ENCODE peak calls at places on chromosomes 7 and 10, in eight cellular contexts. One of them, this sample, is unnamed. For H3K4me1, the result is how much of the 10 kb centered on the place peaks cover.

GRCh38 chr7:127392182-127392565 is 334 bp downstream of the ZNF800 start:
- DNase-seq in tibial artery: peak
- DNase-seq in cardiac muscle cell: peak
- DNase-seq in neuronal stem cell: no peak
- DNase-seq in hepatocyte: peak
- DNase-seq in GM23248: peak
- DNase-seq in left lung: peak
- DNase-seq in lower lobe of right lung: peak
- DNase-seq in this sample: no peak

GRCh38 chr10:125208854-125209545 is 48.6 kb upstream of the CTBP2 start:
- DNase-seq in lower lobe of right lung: no peak
- DNase-seq in hepatocyte: no peak
- DNase-seq in neuronal stem cell: no peak
- DNase-seq in tibial artery: no peak
- DNase-seq in left lung: no peak
- DNase-seq in cardiac muscle cell: no peak
- DNase-seq in GM23248: no peak
- DNase-seq in this sample: no peak

GRCh38 chr7:116630932-116631449 is 41.0 kb upstream of the MET start:
- DNase-seq in cardiac muscle cell: no peak
- DNase-seq in hepatocyte: peak
- DNase-seq in neuronal stem cell: no peak
- DNase-seq in GM23248: peak
- DNase-seq in tibial artery: peak
- DNase-seq in left lung: peak
- DNase-seq in lower lobe of right lung: peak
- DNase-seq in this sample: peak

GRCh38 chr10:104253576-104254410 is 899 bp upstream of the GSTO1 start:
- DNase-seq in lower lobe of right lung: no peak
- DNase-seq in GM23248: peak
- DNase-seq in cardiac muscle cell: no peak
- DNase-seq in tibial artery: no peak
- DNase-seq in left lung: no peak
- DNase-seq in neuronal stem cell: no peak
- DNase-seq in hepatocyte: no peak
- DNase-seq in this sample: no peak

GRCh38 chr10:119421887-119422684 is 120.4 kb downstream of the RGS10 start:
- DNase-seq in hepatocyte: no peak
- DNase-seq in tibial artery: no peak
- DNase-seq in cardiac muscle cell: no peak
- DNase-seq in left lung: peak
- DNase-seq in lower lobe of right lung: no peak
- DNase-seq in GM23248: peak
- DNase-seq in neuronal stem cell: no peak
- DNase-seq in this sample: peak

GRCh38 chr10:97611473-97611872 is 21.8 kb downstream of the MORN4 start:
- DNase-seq in left lung: no peak
- DNase-seq in GM23248: no peak
- DNase-seq in neuronal stem cell: no peak
- DNase-seq in lower lobe of right lung: no peak
- DNase-seq in hepatocyte: no peak
- DNase-seq in tibial artery: no peak
- DNase-seq in cardiac muscle cell: no peak
- DNase-seq in this sample: no peak

GRCh38 chr7:87785368-87785995 is 90.7 kb downstream of the SLC25A40 start:
- DNase-seq in lower lobe of right lung: no peak
- DNase-seq in neuronal stem cell: no peak
- DNase-seq in GM23248: no peak
- DNase-seq in hepatocyte: no peak
- DNase-seq in tibial artery: no peak
- DNase-seq in left lung: peak
- DNase-seq in cardiac muscle cell: no peak
- DNase-seq in this sample: peak

GRCh38 chr7:144622751-144623150 is 213.1 kb downstream of the TPK1 start:
- DNase-seq in neuronal stem cell: no peak
- DNase-seq in left lung: no peak
- DNase-seq in GM23248: no peak
- DNase-seq in tibial artery: no peak
- DNase-seq in cardiac muscle cell: no peak
- DNase-seq in lower lobe of right lung: no peak
- DNase-seq in hepatocyte: no peak
- DNase-seq in this sample: no peak

GRCh38 chr7:51233375-51233774 is 83.2 kb downstream of the COBL start:
- DNase-seq in left lung: no peak
- DNase-seq in hepatocyte: no peak
- DNase-seq in tibial artery: no peak
- DNase-seq in cardiac muscle cell: no peak
- DNase-seq in lower lobe of right lung: no peak
- DNase-seq in GM23248: no peak
- DNase-seq in neuronal stem cell: peak
- DNase-seq in this sample: no peak

GRCh38 chr7:51236470-51237127 is 80.0 kb downstream of the COBL start:
- DNase-seq in cardiac muscle cell: no peak
- DNase-seq in left lung: no peak
- DNase-seq in neuronal stem cell: no peak
- DNase-seq in hepatocyte: no peak
- DNase-seq in GM23248: no peak
- DNase-seq in tibial artery: no peak
- DNase-seq in lower lobe of right lung: no peak
- DNase-seq in this sample: no peak

GRCh38 chr7:51235593-51236313 is 80.9 kb downstream of the COBL start:
- DNase-seq in neuronal stem cell: no peak
- DNase-seq in left lung: no peak
- DNase-seq in hepatocyte: no peak
- DNase-seq in lower lobe of right lung: no peak
- DNase-seq in tibial artery: no peak
- DNase-seq in GM23248: no peak
- DNase-seq in cardiac muscle cell: no peak
- DNase-seq in this sample: no peak

GRCh38 chr7:51234609-51235308 is 81.8 kb downstream of the COBL start:
- DNase-seq in GM23248: no peak
- DNase-seq in hepatocyte: no peak
- DNase-seq in tibial artery: no peak
- DNase-seq in cardiac muscle cell: no peak
- DNase-seq in neuronal stem cell: no peak
- DNase-seq in left lung: no peak
- DNase-seq in lower lobe of right lung: no peak
- DNase-seq in this sample: no peak

DNA sequence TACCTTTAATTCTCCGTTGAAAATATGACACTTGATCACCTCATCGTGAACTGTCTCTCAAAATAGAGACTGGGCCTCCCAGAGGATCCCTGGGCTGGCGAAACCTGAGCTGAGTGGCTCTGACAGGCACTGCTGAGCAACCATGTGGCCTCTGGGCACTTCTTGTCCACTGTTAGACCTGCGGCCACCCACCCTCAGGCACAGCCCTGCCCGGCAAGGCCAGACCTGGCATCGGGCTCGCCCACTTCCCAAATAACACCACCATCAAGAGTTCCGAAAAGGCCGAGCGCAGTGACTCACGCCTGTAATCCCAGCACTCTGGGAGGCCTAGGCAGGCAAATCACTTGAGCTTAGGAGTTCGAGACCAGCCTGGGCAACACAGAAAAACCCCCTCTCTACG is 82.5 kb downstream of the COBL start:
- DNase-seq in lower lobe of right lung: no peak
- DNase-seq in left lung: no peak
- DNase-seq in GM23248: no peak
- DNase-seq in hepatocyte: no peak
- DNase-seq in tibial artery: no peak
- DNase-seq in cardiac muscle cell: no peak
- DNase-seq in neuronal stem cell: no peak
- DNase-seq in this sample: no peak
- H3K27ac ChIP-seq in lower lobe of right lung: no peak
- H3K27ac ChIP-seq in left lung: no peak
- H3K27ac ChIP-seq in GM23248: no peak
- H3K27ac ChIP-seq in hepatocyte: peak
- H3K27ac ChIP-seq in tibial artery: no peak
- H3K27ac ChIP-seq in cardiac muscle cell: no peak
- H3K27ac ChIP-seq in neuronal stem cell: no peak
- H3K27ac ChIP-seq in this sample: peak

GRCh38 chr7:50155755-50156154 is 62.7 kb upstream of the ZPBP start:
- DNase-seq in left lung: no peak
- DNase-seq in lower lobe of right lung: no peak
- DNase-seq in tibial artery: no peak
- DNase-seq in cardiac muscle cell: no peak
- DNase-seq in hepatocyte: no peak
- DNase-seq in neuronal stem cell: no peak
- DNase-seq in GM23248: no peak
- DNase-seq in this sample: no peak
- H3K4me1 ChIP-seq in left lung: under half
- H3K4me1 ChIP-seq in lower lobe of right lung: under half
- H3K4me1 ChIP-seq in tibial artery: under half
- H3K4me1 ChIP-seq in cardiac muscle cell: under half
- H3K4me1 ChIP-seq in hepatocyte: under half
- H3K4me1 ChIP-seq in neuronal stem cell: under half
- H3K4me1 ChIP-seq in GM23248: under half
- H3K4me1 ChIP-seq in this sample: under half

GRCh38 chr7:40234666-40235065 is 99.9 kb downstream of the SUGCT start:
- DNase-seq in left lung: no peak
- DNase-seq in GM23248: no peak
- DNase-seq in hepatocyte: no peak
- DNase-seq in lower lobe of right lung: no peak
- DNase-seq in neuronal stem cell: no peak
- DNase-seq in tibial artery: no peak
- DNase-seq in cardiac muscle cell: no peak
- DNase-seq in this sample: no peak

GRCh38 chr7:40234046-40234445 is 99.2 kb downstream of the SUGCT start:
- DNase-seq in lower lobe of right lung: no peak
- DNase-seq in GM23248: no peak
- DNase-seq in tibial artery: no peak
- DNase-seq in cardiac muscle cell: no peak
- DNase-seq in left lung: no peak
- DNase-seq in neuronal stem cell: no peak
- DNase-seq in hepatocyte: peak
- DNase-seq in this sample: no peak

GRCh38 chr7:40231796-40232195 is 97.0 kb downstream of the SUGCT start:
- DNase-seq in neuronal stem cell: no peak
- DNase-seq in left lung: no peak
- DNase-seq in lower lobe of right lung: no peak
- DNase-seq in cardiac muscle cell: no peak
- DNase-seq in hepatocyte: no peak
- DNase-seq in GM23248: no peak
- DNase-seq in tibial artery: no peak
- DNase-seq in this sample: no peak

GRCh38 chr7:40230086-40230485 is 95.3 kb downstream of the SUGCT start:
- DNase-seq in cardiac muscle cell: peak
- DNase-seq in GM23248: no peak
- DNase-seq in neuronal stem cell: no peak
- DNase-seq in tibial artery: no peak
- DNase-seq in lower lobe of right lung: no peak
- DNase-seq in hepatocyte: no peak
- DNase-seq in left lung: no peak
- DNase-seq in this sample: no peak

DNA sequence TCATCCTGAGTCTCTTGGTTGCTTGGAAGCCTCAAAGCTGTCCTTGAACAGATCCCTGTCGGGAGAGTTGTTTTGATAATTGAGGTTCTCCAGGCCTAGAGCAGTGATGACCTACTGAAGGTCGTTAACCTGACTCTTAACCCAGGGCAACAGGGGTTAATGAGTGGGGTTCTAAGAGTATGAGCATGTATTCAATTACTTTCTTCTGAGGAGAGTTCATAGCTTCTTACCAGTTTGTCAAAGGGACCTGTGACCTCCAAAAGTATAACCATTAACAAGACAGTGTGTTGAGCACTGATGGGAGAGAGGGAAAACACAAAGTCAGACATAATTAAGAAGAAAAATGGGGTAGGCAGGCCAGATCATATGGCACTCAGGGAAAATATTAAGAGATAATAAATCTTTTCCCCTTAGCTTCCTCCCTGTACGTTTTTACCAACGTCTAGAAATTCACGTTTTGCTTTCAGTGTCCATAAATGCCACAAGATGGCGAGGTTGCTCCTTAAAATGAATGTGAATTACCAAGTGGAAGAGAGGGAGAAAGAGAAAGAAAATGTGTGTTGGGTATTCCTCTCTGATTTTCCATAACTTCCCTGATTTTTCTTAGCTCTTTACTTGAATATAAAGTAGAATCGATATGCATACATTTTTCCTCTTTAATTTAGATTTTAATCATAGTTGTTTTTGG is 97.6 kb downstream of the SUGCT start:
- DNase-seq in GM23248: peak
- DNase-seq in neuronal stem cell: peak
- DNase-seq in cardiac muscle cell: peak
- DNase-seq in tibial artery: no peak
- DNase-seq in lower lobe of right lung: no peak
- DNase-seq in hepatocyte: peak
- DNase-seq in left lung: no peak
- DNase-seq in this sample: no peak
- H3K27ac ChIP-seq in GM23248: no peak
- H3K27ac ChIP-seq in neuronal stem cell: no peak
- H3K27ac ChIP-seq in cardiac muscle cell: peak
- H3K27ac ChIP-seq in tibial artery: peak
- H3K27ac ChIP-seq in lower lobe of right lung: no peak
- H3K27ac ChIP-seq in hepatocyte: no peak
- H3K27ac ChIP-seq in left lung: no peak
- H3K27ac ChIP-seq in this sample: no peak

GRCh38 chr7:50357346-50357745 is 52.8 kb downstream of the IKZF1 start:
- DNase-seq in left lung: no peak
- DNase-seq in tibial artery: no peak
- DNase-seq in cardiac muscle cell: no peak
- DNase-seq in GM23248: no peak
- DNase-seq in hepatocyte: no peak
- DNase-seq in neuronal stem cell: no peak
- DNase-seq in lower lobe of right lung: no peak
- DNase-seq in this sample: no peak

GRCh38 chr7:50358306-50358705 is 53.8 kb downstream of the IKZF1 start:
- DNase-seq in left lung: no peak
- DNase-seq in cardiac muscle cell: no peak
- DNase-seq in lower lobe of right lung: no peak
- DNase-seq in hepatocyte: no peak
- DNase-seq in neuronal stem cell: no peak
- DNase-seq in GM23248: no peak
- DNase-seq in tibial artery: no peak
- DNase-seq in this sample: no peak

GRCh38 chr7:50359995-50360925 is 55.7 kb downstream of the IKZF1 start:
- DNase-seq in left lung: no peak
- DNase-seq in GM23248: peak
- DNase-seq in lower lobe of right lung: no peak
- DNase-seq in tibial artery: no peak
- DNase-seq in hepatocyte: peak
- DNase-seq in cardiac muscle cell: no peak
- DNase-seq in neuronal stem cell: no peak
- DNase-seq in this sample: no peak

GRCh38 chr7:50358808-50359207 is 54.3 kb downstream of the IKZF1 start:
- DNase-seq in tibial artery: no peak
- DNase-seq in left lung: no peak
- DNase-seq in GM23248: no peak
- DNase-seq in neuronal stem cell: no peak
- DNase-seq in hepatocyte: no peak
- DNase-seq in cardiac muscle cell: no peak
- DNase-seq in lower lobe of right lung: no peak
- DNase-seq in this sample: no peak

DNA sequence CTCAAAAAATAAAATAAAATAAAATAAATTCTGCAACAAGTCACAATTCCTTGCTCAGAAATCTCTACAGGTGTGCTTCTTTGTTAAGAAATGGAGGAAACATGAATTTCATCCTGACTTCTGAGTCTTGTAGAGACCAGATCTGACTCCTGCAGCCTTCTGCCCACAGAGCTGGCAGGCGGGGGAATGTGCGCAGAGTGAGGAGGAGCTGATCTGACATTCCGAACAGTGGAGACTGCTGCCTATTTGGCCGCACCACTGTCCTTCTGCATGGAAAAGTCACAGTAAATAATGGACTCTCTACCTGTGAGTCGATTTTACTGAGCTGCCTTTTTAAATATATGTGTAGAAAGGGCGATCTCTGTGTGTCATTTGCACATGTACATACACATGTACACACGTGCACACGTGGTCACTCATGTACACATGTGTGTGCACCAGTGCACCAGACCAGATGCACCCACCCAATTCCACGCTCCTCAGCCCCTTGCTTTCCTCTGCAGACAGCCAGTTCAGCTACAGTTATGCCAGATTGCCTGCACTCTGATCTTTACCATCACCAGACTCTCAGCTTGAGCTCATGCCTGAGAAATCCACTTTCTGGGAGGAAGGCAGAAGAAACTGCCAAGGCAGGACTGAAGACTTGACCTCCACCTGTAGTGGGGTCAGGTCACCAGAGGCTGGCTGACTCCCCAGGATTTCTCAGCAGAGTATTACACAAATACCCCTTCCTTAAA is 54.9 kb downstream of the IKZF1 start:
- DNase-seq in hepatocyte: no peak
- DNase-seq in tibial artery: no peak
- DNase-seq in GM23248: no peak
- DNase-seq in neuronal stem cell: no peak
- DNase-seq in cardiac muscle cell: no peak
- DNase-seq in left lung: no peak
- DNase-seq in lower lobe of right lung: no peak
- DNase-seq in this sample: no peak
- H3K4me1 ChIP-seq in hepatocyte: under half
- H3K4me1 ChIP-seq in tibial artery: under half
- H3K4me1 ChIP-seq in GM23248: under half
- H3K4me1 ChIP-seq in neuronal stem cell: under half
- H3K4me1 ChIP-seq in cardiac muscle cell: under half
- H3K4me1 ChIP-seq in left lung: half or more
- H3K4me1 ChIP-seq in lower lobe of right lung: under half
- H3K4me1 ChIP-seq in this sample: under half

This sample was measured in right cardiac atrium.